ENCODE peak calls at places on chromosomes 6 and 20, in four cellular contexts. One of them, this sample, is unnamed.

GRCh38 chr6:33297956-33298772 is 578 bp downstream of the RGL2 start:
- DNase-seq in activated gamma-delta T cell treated with anti-CD3 and anti-CD28 coated beads, Interleukin-2, amount 50 U/mL, for 16 hours: no peak
- DNase-seq in astrocyte: peak
- DNase-seq in body of pancreas: peak
- DNase-seq in this sample: peak

GRCh38 chr20:53748176-53748575 is 154.5 kb upstream of the ZNF217 start:
- DNase-seq in activated gamma-delta T cell treated with anti-CD3 and anti-CD28 coated beads, Interleukin-2, amount 50 U/mL, for 16 hours: no peak
- DNase-seq in astrocyte: no peak
- DNase-seq in body of pancreas: no peak
- DNase-seq in this sample: no peak

GRCh38 chr20:62557425-62557824 is 81.6 kb upstream of the GATA5 start:
- DNase-seq in activated gamma-delta T cell treated with anti-CD3 and anti-CD28 coated beads, Interleukin-2, amount 50 U/mL, for 16 hours: no peak
- DNase-seq in astrocyte: no peak
- DNase-seq in body of pancreas: peak
- DNase-seq in this sample: no peak

GRCh38 chr6:19906161-19906560 is 69.0 kb downstream of the ID4 start:
- DNase-seq in activated gamma-delta T cell treated with anti-CD3 and anti-CD28 coated beads, Interleukin-2, amount 50 U/mL, for 16 hours: no peak
- DNase-seq in astrocyte: peak
- DNase-seq in body of pancreas: no peak
- DNase-seq in this sample: no peak

GRCh38 chr20:37456948-37457347 is 64.1 kb upstream of the NNAT start:
- DNase-seq in activated gamma-delta T cell treated with anti-CD3 and anti-CD28 coated beads, Interleukin-2, amount 50 U/mL, for 16 hours: no peak
- DNase-seq in astrocyte: no peak
- DNase-seq in body of pancreas: no peak
- DNase-seq in this sample: no peak

GRCh38 chr20:9070304-9070703 is 1.4 kb downstream of the PLCB4 start:
- DNase-seq in activated gamma-delta T cell treated with anti-CD3 and anti-CD28 coated beads, Interleukin-2, amount 50 U/mL, for 16 hours: no peak
- DNase-seq in astrocyte: no peak
- DNase-seq in body of pancreas: no peak
- DNase-seq in this sample: no peak

GRCh38 chr6:169803816-169804340 is 52.5 kb downstream of the ERMARD start:
- DNase-seq in activated gamma-delta T cell treated with anti-CD3 and anti-CD28 coated beads, Interleukin-2, amount 50 U/mL, for 16 hours: no peak
- DNase-seq in astrocyte: no peak
- DNase-seq in body of pancreas: no peak
- DNase-seq in this sample: no peak

GRCh38 chr6:21190701-21191588 is 402.6 kb upstream of the SOX4 start:
- DNase-seq in activated gamma-delta T cell treated with anti-CD3 and anti-CD28 coated beads, Interleukin-2, amount 50 U/mL, for 16 hours: no peak
- DNase-seq in astrocyte: no peak
- DNase-seq in body of pancreas: no peak
- DNase-seq in this sample: no peak

GRCh38 chr6:150919938-150920337 is 54.4 kb downstream of the MTHFD1L start:
- DNase-seq in activated gamma-delta T cell treated with anti-CD3 and anti-CD28 coated beads, Interleukin-2, amount 50 U/mL, for 16 hours: no peak
- DNase-seq in astrocyte: no peak
- DNase-seq in body of pancreas: no peak
- DNase-seq in this sample: no peak

GRCh38 chr20:53739799-53740785 is 146.5 kb upstream of the ZNF217 start:
- DNase-seq in activated gamma-delta T cell treated with anti-CD3 and anti-CD28 coated beads, Interleukin-2, amount 50 U/mL, for 16 hours: no peak
- DNase-seq in astrocyte: peak
- DNase-seq in body of pancreas: peak
- DNase-seq in this sample: peak

GRCh38 chr6:116472710-116473109 is 11.5 kb downstream of the CALHM6 start:
- DNase-seq in activated gamma-delta T cell treated with anti-CD3 and anti-CD28 coated beads, Interleukin-2, amount 50 U/mL, for 16 hours: no peak
- DNase-seq in astrocyte: no peak
- DNase-seq in body of pancreas: no peak
- DNase-seq in this sample: no peak

GRCh38 chr6:44377971-44378370 is 9.5 kb upstream of the CDC5L start:
- DNase-seq in activated gamma-delta T cell treated with anti-CD3 and anti-CD28 coated beads, Interleukin-2, amount 50 U/mL, for 16 hours: no peak
- DNase-seq in astrocyte: no peak
- DNase-seq in body of pancreas: no peak
- DNase-seq in this sample: no peak

GRCh38 chr20:53833333-53834043 is 236.9 kb downstream of the BCAS1 start:
- DNase-seq in activated gamma-delta T cell treated with anti-CD3 and anti-CD28 coated beads, Interleukin-2, amount 50 U/mL, for 16 hours: no peak
- DNase-seq in astrocyte: no peak
- DNase-seq in body of pancreas: peak
- DNase-seq in this sample: no peak

GRCh38 chr6:50030777-50031562 is 9.2 kb upstream of the DEFB110 start:
- DNase-seq in activated gamma-delta T cell treated with anti-CD3 and anti-CD28 coated beads, Interleukin-2, amount 50 U/mL, for 16 hours: no peak
- DNase-seq in astrocyte: no peak
- DNase-seq in body of pancreas: no peak
- DNase-seq in this sample: peak

GRCh38 chr6:138403324-138403800 is 661 bp upstream of the HEBP2 start:
- DNase-seq in activated gamma-delta T cell treated with anti-CD3 and anti-CD28 coated beads, Interleukin-2, amount 50 U/mL, for 16 hours: peak
- DNase-seq in astrocyte: no peak
- DNase-seq in body of pancreas: peak
- DNase-seq in this sample: no peak

GRCh38 chr6:129567374-129567773 is 142.6 kb downstream of the ARHGAP18 start:
- DNase-seq in activated gamma-delta T cell treated with anti-CD3 and anti-CD28 coated beads, Interleukin-2, amount 50 U/mL, for 16 hours: no peak
- DNase-seq in astrocyte: no peak
- DNase-seq in body of pancreas: no peak
- DNase-seq in this sample: no peak

GRCh38 chr6:52643158-52643557 is 27.8 kb upstream of the TMEM14A start:
- DNase-seq in activated gamma-delta T cell treated with anti-CD3 and anti-CD28 coated beads, Interleukin-2, amount 50 U/mL, for 16 hours: no peak
- DNase-seq in astrocyte: peak
- DNase-seq in body of pancreas: no peak
- DNase-seq in this sample: peak

GRCh38 chr6:155077331-155077730 is 82.2 kb downstream of the TIAM2 start:
- DNase-seq in activated gamma-delta T cell treated with anti-CD3 and anti-CD28 coated beads, Interleukin-2, amount 50 U/mL, for 16 hours: no peak
- DNase-seq in astrocyte: peak
- DNase-seq in body of pancreas: no peak
- DNase-seq in this sample: no peak

GRCh38 chr20:21166801-21167200 is 40.9 kb downstream of the KIZ start:
- DNase-seq in activated gamma-delta T cell treated with anti-CD3 and anti-CD28 coated beads, Interleukin-2, amount 50 U/mL, for 16 hours: no peak
- DNase-seq in astrocyte: no peak
- DNase-seq in body of pancreas: no peak
- DNase-seq in this sample: no peak

GRCh38 chr20:33791959-33792597 is 19.1 kb upstream of the CHMP4B start:
- DNase-seq in activated gamma-delta T cell treated with anti-CD3 and anti-CD28 coated beads, Interleukin-2, amount 50 U/mL, for 16 hours: peak
- DNase-seq in astrocyte: peak
- DNase-seq in body of pancreas: peak
- DNase-seq in this sample: peak

GRCh38 chr6:81938991-81939773 is 186.7 kb upstream of the TENT5A start:
- DNase-seq in activated gamma-delta T cell treated with anti-CD3 and anti-CD28 coated beads, Interleukin-2, amount 50 U/mL, for 16 hours: no peak
- DNase-seq in astrocyte: peak
- DNase-seq in body of pancreas: no peak
- DNase-seq in this sample: peak

GRCh38 chr6:154407440-154407839 is 50.8 kb upstream of the IPCEF1 start:
- DNase-seq in activated gamma-delta T cell treated with anti-CD3 and anti-CD28 coated beads, Interleukin-2, amount 50 U/mL, for 16 hours: no peak
- DNase-seq in astrocyte: no peak
- DNase-seq in body of pancreas: no peak
- DNase-seq in this sample: no peak

GRCh38 chr20:33004141-33004751 is at the start of gene SUN5:
- DNase-seq in activated gamma-delta T cell treated with anti-CD3 and anti-CD28 coated beads, Interleukin-2, amount 50 U/mL, for 16 hours: no peak
- DNase-seq in astrocyte: no peak
- DNase-seq in body of pancreas: no peak
- DNase-seq in this sample: no peak

GRCh38 chr20:15763344-15763743 is 809.9 kb downstream of the KIF16B start:
- DNase-seq in activated gamma-delta T cell treated with anti-CD3 and anti-CD28 coated beads, Interleukin-2, amount 50 U/mL, for 16 hours: no peak
- DNase-seq in astrocyte: peak
- DNase-seq in body of pancreas: no peak
- DNase-seq in this sample: peak

GRCh38 chr6:157036245-157036681 is 259.1 kb downstream of the ARID1B start:
- DNase-seq in activated gamma-delta T cell treated with anti-CD3 and anti-CD28 coated beads, Interleukin-2, amount 50 U/mL, for 16 hours: no peak
- DNase-seq in astrocyte: peak
- DNase-seq in body of pancreas: peak
- DNase-seq in this sample: peak

GRCh38 chr20:2752631-2753455 is 47.6 kb downstream of the CPXM1 start:
- DNase-seq in activated gamma-delta T cell treated with anti-CD3 and anti-CD28 coated beads, Interleukin-2, amount 50 U/mL, for 16 hours: no peak
- DNase-seq in astrocyte: no peak
- DNase-seq in body of pancreas: peak
- DNase-seq in this sample: peak

GRCh38 chr20:43820742-43821330 is 93.8 kb upstream of the TOX2 start:
- DNase-seq in activated gamma-delta T cell treated with anti-CD3 and anti-CD28 coated beads, Interleukin-2, amount 50 U/mL, for 16 hours: no peak
- DNase-seq in astrocyte: no peak
- DNase-seq in body of pancreas: no peak
- DNase-seq in this sample: no peak

GRCh38 chr6:154112181-154112809 is 73.3 kb downstream of the OPRM1 start:
- DNase-seq in activated gamma-delta T cell treated with anti-CD3 and anti-CD28 coated beads, Interleukin-2, amount 50 U/mL, for 16 hours: no peak
- DNase-seq in astrocyte: peak
- DNase-seq in body of pancreas: no peak
- DNase-seq in this sample: no peak

GRCh38 chr6:13012977-13013680 is 296.6 kb downstream of the PHACTR1 start:
- DNase-seq in activated gamma-delta T cell treated with anti-CD3 and anti-CD28 coated beads, Interleukin-2, amount 50 U/mL, for 16 hours: no peak
- DNase-seq in astrocyte: no peak
- DNase-seq in body of pancreas: peak
- DNase-seq in this sample: no peak

GRCh38 chr6:133100870-133101269 is 140.3 kb upstream of the EYA4 start:
- DNase-seq in activated gamma-delta T cell treated with anti-CD3 and anti-CD28 coated beads, Interleukin-2, amount 50 U/mL, for 16 hours: no peak
- DNase-seq in astrocyte: no peak
- DNase-seq in body of pancreas: no peak
- DNase-seq in this sample: no peak

GRCh38 chr20:5268449-5268848 is 48.3 kb downstream of the PROKR2 start:
- DNase-seq in activated gamma-delta T cell treated with anti-CD3 and anti-CD28 coated beads, Interleukin-2, amount 50 U/mL, for 16 hours: no peak
- DNase-seq in astrocyte: no peak
- DNase-seq in body of pancreas: no peak
- DNase-seq in this sample: no peak

GRCh38 chr20:58102744-58103516 is 125.5 kb downstream of the ANKRD60 start:
- DNase-seq in activated gamma-delta T cell treated with anti-CD3 and anti-CD28 coated beads, Interleukin-2, amount 50 U/mL, for 16 hours: no peak
- DNase-seq in astrocyte: peak
- DNase-seq in body of pancreas: no peak
- DNase-seq in this sample: no peak

GRCh38 chr6:91719414-91719813 is 1132.5 kb upstream of the MAP3K7 start:
- DNase-seq in activated gamma-delta T cell treated with anti-CD3 and anti-CD28 coated beads, Interleukin-2, amount 50 U/mL, for 16 hours: no peak
- DNase-seq in astrocyte: no peak
- DNase-seq in body of pancreas: no peak
- DNase-seq in this sample: no peak

GRCh38 chr6:89970609-89971337 is 76.5 kb downstream of the GJA10 start:
- DNase-seq in activated gamma-delta T cell treated with anti-CD3 and anti-CD28 coated beads, Interleukin-2, amount 50 U/mL, for 16 hours: no peak
- DNase-seq in astrocyte: peak
- DNase-seq in body of pancreas: peak
- DNase-seq in this sample: peak

GRCh38 chr6:137286926-137287325 is 67.7 kb upstream of the IFNGR1 start:
- DNase-seq in activated gamma-delta T cell treated with anti-CD3 and anti-CD28 coated beads, Interleukin-2, amount 50 U/mL, for 16 hours: no peak
- DNase-seq in astrocyte: no peak
- DNase-seq in body of pancreas: no peak
- DNase-seq in this sample: peak

GRCh38 chr6:51028271-51028670 is 209.6 kb downstream of the TFAP2B start:
- DNase-seq in activated gamma-delta T cell treated with anti-CD3 and anti-CD28 coated beads, Interleukin-2, amount 50 U/mL, for 16 hours: no peak
- DNase-seq in astrocyte: peak
- DNase-seq in body of pancreas: no peak
- DNase-seq in this sample: no peak

GRCh38 chr20:59933849-59934585 is 580 bp upstream of the SYCP2 start:
- DNase-seq in activated gamma-delta T cell treated with anti-CD3 and anti-CD28 coated beads, Interleukin-2, amount 50 U/mL, for 16 hours: peak
- DNase-seq in astrocyte: peak
- DNase-seq in body of pancreas: peak
- DNase-seq in this sample: peak

GRCh38 chr6:33735201-33735600 is 11.5 kb downstream of the IP6K3 start:
- DNase-seq in activated gamma-delta T cell treated with anti-CD3 and anti-CD28 coated beads, Interleukin-2, amount 50 U/mL, for 16 hours: no peak
- DNase-seq in astrocyte: no peak
- DNase-seq in body of pancreas: no peak
- DNase-seq in this sample: no peak

This sample was measured in IMR-90.